ENCODE peak calls at places on chromosomes 11 and 22, in eight cellular contexts. C is stimulated activated CD4-positive, alpha-beta T cell treated with anti-CD3 and anti-CD28 coated beads, Interleukin-2, amount 100 ng/mL, for 48 hours; L is NCI-H774; E is glutamatergic neuron; U is GM13977; R is GDM1; X is LHCN-M2; Y is IMR-90. H is an unnamed sample.

GRCh38 chr22:50546326-50547230 is 879 bp downstream of the KLHDC7B start:
- DNase-seq in R (no peak), X (no peak), C (no peak), E (no peak), U (peak; percentile 39), Y (no peak), L (no peak), H (peak; percentile 20)

GRCh38 chr11:106986261-106986660 is 32.0 kb downstream of the GUCY1A2 start:
- DNase-seq in E (no peak), U (no peak), C (no peak), Y (peak; percentile 2), R (no peak), L (no peak), X (no peak), H (no peak)

GRCh38 chr11:94948070-94948617 is 25.2 kb downstream of the CWC15 start:
- DNase-seq in X (peak; percentile 47), U (no peak), Y (peak; percentile 76), C (no peak), L (no peak), R (peak; percentile 65), E (no peak), H (no peak)

GRCh38 chr22:46062232-46062615 is 85.3 kb upstream of the WNT7B start:
- DNase-seq in Y (no peak), L (no peak), C (no peak), R (no peak), E (no peak), X (no peak), U (no peak), H (no peak)

GRCh38 chr22:23168381-23169031 is 11.8 kb upstream of the BCR start:
- DNase-seq in Y (no peak), R (no peak), X (no peak), U (no peak), L (no peak), E (peak; percentile 41), C (no peak), H (no peak)

GRCh38 chr11:69220581-69221051 is 64.9 kb downstream of the SMIM38 start:
- DNase-seq in L (no peak), E (no peak), X (no peak), Y (no peak), C (no peak), U (no peak), R (no peak), H (no peak)

GRCh38 chr22:49303781-49304461 is 523.8 kb downstream of the BRD1 start:
- DNase-seq in C (no peak), X (no peak), U (no peak), L (no peak), R (no peak), Y (no peak), E (no peak), H (no peak)

GRCh38 chr11:14614223-14614622 is 29.4 kb upstream of the PDE3B start:
- DNase-seq in U (no peak), X (no peak), Y (no peak), E (no peak), R (no peak), L (no peak), C (no peak), H (no peak)

GRCh38 chr22:29270475-29271271 is 2.6 kb downstream of the EWSR1 start:
- DNase-seq in E (no peak), R (no peak), X (no peak), C (no peak), L (no peak), Y (peak; percentile 58), U (no peak), H (no peak)

GRCh38 chr11:94183886-94184264 is 55.2 kb downstream of the PANX1 start:
- DNase-seq in R (peak; percentile 9), X (peak; percentile 24), L (no peak), Y (peak; percentile 67), E (peak; percentile 88), U (peak; percentile 16), C (peak; percentile 29), H (peak; percentile 22)

GRCh38 chr11:11808992-11809583 is 32.7 kb upstream of the USP47 start:
- DNase-seq in L (no peak), E (no peak), C (no peak), X (no peak), R (no peak), Y (no peak), U (no peak), H (no peak)

GRCh38 chr11:77747381-77747969 is 73.0 kb downstream of the RSF1 start:
- DNase-seq in R (no peak), L (no peak), U (no peak), Y (peak; percentile 36), E (no peak), X (no peak), C (no peak), H (no peak)

GRCh38 chr11:45805305-45806071 is 539 bp downstream of the SLC35C1 start:
- DNase-seq in U (no peak), E (peak; percentile 43), X (peak; percentile 47), L (peak; percentile 44), Y (peak; percentile 78), R (no peak), C (peak; percentile 12), H (no peak)

GRCh38 chr11:67054851-67055523 is 1.7 kb upstream of the RHOD start:
- DNase-seq in C (no peak), Y (peak; percentile 88), X (peak; percentile 52), E (no peak), L (peak; percentile 40), R (no peak), U (peak; percentile 60), H (peak; percentile 64)

GRCh38 chr11:95926714-95927113 is 2.8 kb upstream of the MTMR2 start:
- DNase-seq in U (no peak), X (no peak), Y (no peak), C (no peak), E (no peak), R (no peak), L (no peak), H (no peak)

GRCh38 chr22:43090130-43090789 is 1.1 kb upstream of the TTLL1 start:
- DNase-seq in Y (peak; percentile 80), R (peak; percentile 72), X (peak; percentile 92), E (peak; percentile 50), C (peak; percentile 40), U (peak; percentile 87), L (no peak), H (peak; percentile 83)

GRCh38 chr11:130141561-130142341 is 17.8 kb upstream of the ST14 start:
- DNase-seq in C (no peak), U (no peak), R (no peak), L (no peak), Y (peak; percentile 35), X (no peak), E (no peak), H (no peak)

GRCh38 chr11:14451825-14452224 is 47.8 kb downstream of the COPB1 start:
- DNase-seq in E (no peak), U (no peak), C (no peak), X (no peak), L (no peak), R (no peak), Y (peak; percentile 56), H (peak; percentile 21)

GRCh38 chr11:5605849-5606248 is 9.4 kb downstream of the TRIM6 start:
- DNase-seq in X (peak; percentile 71), E (no peak), R (no peak), L (no peak), U (no peak), Y (peak; percentile 92), C (no peak), H (no peak)

GRCh38 chr11:134393638-134394037 is 18.4 kb downstream of the B3GAT1 start:
- DNase-seq in E (peak; percentile 74), U (no peak), L (no peak), C (no peak), Y (no peak), R (no peak), X (no peak), H (no peak)

GRCh38 chr22:49193901-49194465 is 633.7 kb downstream of the BRD1 start:
- DNase-seq in L (no peak), Y (no peak), E (no peak), R (no peak), C (no peak), X (no peak), U (no peak), H (no peak)

GRCh38 chr22:42820075-42820763 is 36.9 kb downstream of the ARFGAP3 start:
- DNase-seq in R (no peak), C (no peak), U (no peak), E (no peak), X (peak; percentile 85), Y (peak; percentile 93), L (no peak), H (no peak)

GRCh38 chr11:61109671-61110070 is 7.4 kb downstream of the CD5 start:
- DNase-seq in C (no peak), Y (no peak), L (no peak), R (no peak), X (no peak), E (no peak), U (no peak), H (no peak)

GRCh38 chr11:73376803-73377629 is 817 bp downstream of the RELT start:
- DNase-seq in U (peak; percentile 83), E (peak; percentile 48), X (peak; percentile 84), C (peak; percentile 44), L (peak; percentile 11), Y (peak; percentile 72), R (peak; percentile 66), H (peak; percentile 87)

GRCh38 chr22:37121887-37122591 is 12.5 kb upstream of the TMPRSS6 start:
- DNase-seq in L (no peak), X (peak; percentile 8), E (no peak), U (peak; percentile 86), Y (peak; percentile 37), C (peak; percentile 78), R (no peak), H (peak; percentile 89)

GRCh38 chr11:28738549-28738948 is 630.4 kb downstream of the METTL15 start:
- DNase-seq in E (no peak), C (no peak), L (no peak), R (no peak), Y (peak; percentile 34), X (no peak), U (no peak), H (no peak)